ENCODE peak calls at places on chromosomes 12 and 14, in eight cellular contexts. L is HuH-7.5, U is upper lobe of right lung, T is AG20443, X is fibroblast of the aortic adventitia, F is astrocyte of the hippocampus, D is EL, V is choroid plexus epithelial cell. M is an unnamed sample.

GRCh38 chr12:91741932-91742331 is 403.7 kb downstream of the BTG1 start:
- DNase-seq in U (no peak), F (no peak), V (no peak), L (no peak), X (no peak), T (no peak), D (no peak), M (no peak)

GRCh38 chr12:67804168-67804567 is 155.6 kb downstream of the DYRK2 start:
- DNase-seq in U (no peak), V (no peak), X (no peak), F (no peak), T (no peak), L (no peak), D (no peak), M (no peak)

GRCh38 chr12:4210158-4210557 is 63.4 kb upstream of the CCND2 start:
- DNase-seq in F (no peak), U (no peak), V (no peak), X (no peak), T (no peak), L (no peak), D (no peak), M (no peak)

GRCh38 chr14:94029250-94029649 is 3.1 kb downstream of the OTUB2 start:
- DNase-seq in D (no peak), V (no peak), F (no peak), L (no peak), T (no peak), U (no peak), X (no peak), M (no peak)

GRCh38 chr12:92146865-92147264 is 1.2 kb upstream of the BTG1 start:
- DNase-seq in U (no peak), F (no peak), D (no peak), V (no peak), L (no peak), X (peak; percentile 16), T (no peak), M (no peak)

GRCh38 chr12:48696626-48697025 is 14.6 kb upstream of the KANSL2 start:
- DNase-seq in F (no peak), X (no peak), V (no peak), T (no peak), L (no peak), U (no peak), D (no peak), M (no peak)

GRCh38 chr12:9273276-9273675 is 65.1 kb upstream of the PZP start:
- DNase-seq in V (peak; percentile 74), U (no peak), F (no peak), T (no peak), L (no peak), X (peak; percentile 55), D (peak; percentile 59), M (no peak)

GRCh38 chr12:69423037-69423905 is 46.9 kb upstream of the FRS2 start:
- DNase-seq in T (no peak), L (no peak), F (no peak), U (no peak), D (no peak), V (no peak), X (peak; percentile 13), M (no peak)